ENCODE peak calls at places on chromosomes 1 and 21, in five cellular contexts. M is mammary epithelial cell, W is tibial artery, D is brain microvascular endothelial cell, G is body of pancreas. U is an unnamed sample.

GRCh38 chr1:25030674-25031589 is 100.9 kb upstream of the RUNX3 start:
- DNase-seq in W (no peak), M (peak), G (no peak), D (peak), U (peak)

GRCh38 chr1:150895618-150896017 is 8.7 kb downstream of the CTXND2 start:
- DNase-seq in G (no peak), M (peak), D (peak), W (no peak), U (peak)

GRCh38 chr1:206770531-206771352 is at the start of gene IL19:
- DNase-seq in W (peak), M (peak), G (no peak), D (no peak), U (no peak)

GRCh38 chr1:26280333-26281042 is 602 bp downstream of the SH3BGRL3 start:
- DNase-seq in M (peak), D (peak), W (no peak), G (no peak), U (peak)

GRCh38 chr1:169110691-169111447 is 4.4 kb downstream of the ATP1B1 start:
- DNase-seq in D (peak), M (no peak), W (peak), G (no peak), U (peak)

GRCh38 chr1:203557958-203558760 is 64.2 kb downstream of the OPTC start:
- DNase-seq in D (peak), M (peak), W (peak), G (peak), U (peak)

GRCh38 chr1:223153177-223154119 is 10.4 kb upstream of the TLR5 start:
- DNase-seq in W (no peak), D (peak), G (no peak), M (no peak), U (no peak)

GRCh38 chr1:23559985-23560755 is 869 bp upstream of the ID3 start:
- DNase-seq in D (no peak), W (no peak), M (no peak), G (no peak), U (no peak)

GRCh38 chr1:51648180-51649109 is 31.6 kb downstream of the OSBPL9 start:
- DNase-seq in D (peak), M (no peak), G (no peak), W (peak), U (peak)

GRCh38 chr1:75203415-75204277 is 69.5 kb downstream of the LHX8 start:
- DNase-seq in W (no peak), G (peak), D (peak), M (peak), U (peak)
- TF ChIP-seq CTCF in W (peak), G (peak), D (peak), M (peak), U (peak)

DNA sequence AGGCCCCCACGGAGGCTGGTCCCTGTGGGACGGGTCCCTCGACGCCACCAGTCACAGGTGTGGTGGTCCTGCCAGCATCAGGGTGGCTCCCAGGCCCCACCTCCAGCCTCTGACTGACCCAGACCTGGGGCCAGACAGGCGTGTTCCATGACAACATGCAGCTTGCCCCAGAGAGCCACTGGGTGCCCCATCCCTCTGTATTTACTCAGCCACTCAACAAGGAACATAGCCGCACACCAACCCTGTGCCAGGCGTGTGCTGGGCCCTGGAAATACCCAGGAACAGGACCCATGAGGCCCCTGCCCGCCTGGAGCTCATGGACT is 65.4 kb downstream of the MATN1 start:
- DNase-seq in G (no peak), D (no peak), W (no peak), M (no peak), U (no peak)
- TF ChIP-seq CTCF in G (no peak), D (no peak), W (no peak), M (no peak), U (no peak)

GRCh38 chr1:245156736-245157505 is 2.1 kb downstream of the KIF26B start:
- DNase-seq in D (peak), M (peak), G (peak), W (no peak), U (no peak)

GRCh38 chr1:245156041-245156735 is 1.4 kb downstream of the KIF26B start:
- DNase-seq in W (peak), D (peak), M (peak), G (peak), U (peak)

GRCh38 chr1:245153645-245154428 is 948 bp upstream of the KIF26B start:
- DNase-seq in M (peak), W (no peak), D (no peak), G (peak), U (no peak)

GRCh38 chr1:245154429-245155185 is at the start of gene KIF26B:
- DNase-seq in G (peak), W (no peak), D (peak), M (peak), U (peak)

GRCh38 chr1:245155186-245156040 is 628 bp downstream of the KIF26B start:
- DNase-seq in W (no peak), G (no peak), M (peak), D (no peak), U (peak)
- TF ChIP-seq CTCF in W (no peak), G (peak), M (no peak), D (peak), U (peak)

GRCh38 chr1:152965853-152966252 is 4.6 kb upstream of the SPRR4 start:
- DNase-seq in W (no peak), G (no peak), D (no peak), M (no peak), U (no peak)

GRCh38 chr1:152968248-152968647 is 2.2 kb upstream of the SPRR4 start:
- DNase-seq in W (no peak), D (no peak), G (no peak), M (no peak), U (no peak)

GRCh38 chr1:152969036-152969435 is 1.4 kb upstream of the SPRR4 start:
- DNase-seq in D (no peak), G (no peak), W (no peak), M (no peak), U (no peak)

GRCh38 chr1:152964536-152964935 is 5.9 kb upstream of the SPRR4 start:
- DNase-seq in W (no peak), G (no peak), M (peak), D (no peak), U (no peak)

GRCh38 chr1:152967201-152967600 is 3.2 kb upstream of the SPRR4 start:
- DNase-seq in G (no peak), M (peak), D (no peak), W (no peak), U (no peak)
- TF ChIP-seq CTCF in G (no peak), M (no peak), D (no peak), W (no peak), U (no peak)

DNA sequence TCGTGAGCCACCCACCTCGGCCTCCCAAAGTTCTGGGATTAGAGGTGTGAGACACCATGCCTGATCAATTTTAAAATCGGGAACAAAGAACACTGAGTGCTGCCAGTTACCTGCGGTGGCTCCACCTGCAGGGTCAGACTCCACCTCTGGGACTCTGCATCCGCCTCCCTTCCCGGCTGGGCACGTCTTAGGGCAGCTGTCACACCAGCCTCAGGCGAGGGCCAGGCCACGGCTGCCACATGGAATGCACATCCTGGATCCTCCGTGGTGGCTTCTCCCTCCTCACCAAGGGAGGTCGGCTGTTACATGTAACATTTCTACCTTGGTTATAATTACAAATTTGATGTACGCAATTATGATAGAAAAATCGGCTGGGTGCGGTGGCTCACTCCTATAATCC is 5.9 kb upstream of the MXRA8 start:
- DNase-seq in W (no peak), M (no peak), G (no peak), D (no peak), U (no peak)
- TF ChIP-seq CTCF in W (no peak), M (no peak), G (no peak), D (no peak), U (no peak)

GRCh38 chr1:4778056-4778455 is 123.6 kb downstream of the AJAP1 start:
- DNase-seq in W (no peak), D (no peak), G (peak), M (no peak), U (no peak)
- TF ChIP-seq CTCF in W (peak), D (peak), G (peak), M (peak), U (no peak)

GRCh38 chr21:32387151-32387550 is 5.7 kb downstream of the URB1 start:
- DNase-seq in D (no peak), M (no peak), W (no peak), G (no peak), U (no peak)

GRCh38 chr21:32386195-32386870 is 6.5 kb downstream of the URB1 start:
- DNase-seq in G (peak), W (no peak), D (no peak), M (peak), U (no peak)

GRCh38 chr21:32389337-32390015 is 3.3 kb downstream of the URB1 start:
- DNase-seq in W (no peak), D (peak), G (no peak), M (no peak), U (peak)

GRCh38 chr21:32391755-32392154 is 1.1 kb downstream of the URB1 start:
- DNase-seq in M (no peak), G (no peak), W (no peak), D (no peak), U (no peak)

GRCh38 chr21:32388306-32388705 is 4.5 kb downstream of the URB1 start:
- DNase-seq in W (no peak), D (no peak), G (no peak), M (no peak), U (no peak)
- TF ChIP-seq CTCF in W (no peak), D (no peak), G (no peak), M (no peak), U (no peak)

GRCh38 chr1:224245188-224245587 is 62.1 kb downstream of the DEGS1 start:
- DNase-seq in D (peak), G (peak), M (no peak), W (peak), U (no peak)
- TF ChIP-seq CTCF in D (no peak), G (no peak), M (no peak), W (no peak), U (no peak)

GRCh38 chr1:41483960-41484844 is at the start of gene EDN2:
- DNase-seq in M (peak), W (no peak), G (peak), D (no peak), U (no peak)
- TF ChIP-seq CTCF in M (peak), W (peak), G (peak), D (peak), U (peak)

U was measured in HFFc6.